ENCODE peak calls at places on chromosome 11, in four cellular contexts. One of them, this sample, is unnamed.
A peak's percentile ranks its signal among the peaks of the same experiment; 100 is the strongest.

GRCh38 chr11:57597971-57598830 is 716 bp downstream of the SERPING1 start:
- DNase-seq in HFFc6: no peak
- DNase-seq in cardiac septum: peak; percentile 82
- DNase-seq in nephron progenitor cell: peak; percentile 91
- DNase-seq in this sample: peak; percentile 88

GRCh38 chr11:65478411-65479183 is 20.2 kb upstream of the MALAT1 start:
- DNase-seq in cardiac septum: no peak
- DNase-seq in HFFc6: no peak
- DNase-seq in nephron progenitor cell: no peak
- DNase-seq in this sample: peak; percentile 80

GRCh38 chr11:59560290-59560701 is 49.0 kb downstream of the OR4D9 start:
- DNase-seq in cardiac septum: no peak
- DNase-seq in nephron progenitor cell: peak; percentile 81
- DNase-seq in HFFc6: peak; percentile 55
- DNase-seq in this sample: no peak

GRCh38 chr11:119236891-119237290 is 30.8 kb downstream of the CBL start:
- DNase-seq in cardiac septum: no peak
- DNase-seq in nephron progenitor cell: no peak
- DNase-seq in HFFc6: peak; percentile 57
- DNase-seq in this sample: no peak

GRCh38 chr11:122679441-122679840 is 23.9 kb downstream of the UBASH3B start:
- DNase-seq in HFFc6: no peak
- DNase-seq in nephron progenitor cell: no peak
- DNase-seq in cardiac septum: no peak
- DNase-seq in this sample: no peak

GRCh38 chr11:17021550-17021949 is 7.3 kb upstream of the PLEKHA7 start:
- DNase-seq in HFFc6: peak; percentile 13
- DNase-seq in cardiac septum: no peak
- DNase-seq in nephron progenitor cell: no peak
- DNase-seq in this sample: no peak

GRCh38 chr11:30392221-30392784 is 69.4 kb downstream of the ARL14EP start:
- DNase-seq in cardiac septum: no peak
- DNase-seq in nephron progenitor cell: no peak
- DNase-seq in HFFc6: peak; percentile 0
- DNase-seq in this sample: no peak

GRCh38 chr11:76629853-76630599 is 40.5 kb downstream of the LRRC32 start:
- DNase-seq in cardiac septum: peak; percentile 89
- DNase-seq in HFFc6: peak; percentile 7
- DNase-seq in nephron progenitor cell: no peak
- DNase-seq in this sample: peak; percentile 74

GRCh38 chr11:19849107-19849789 is 136.6 kb downstream of the NAV2 start:
- DNase-seq in HFFc6: no peak
- DNase-seq in nephron progenitor cell: peak; percentile 30
- DNase-seq in cardiac septum: no peak
- DNase-seq in this sample: no peak

GRCh38 chr11:130403967-130404366 is 24.4 kb downstream of the ADAMTS8 start:
- DNase-seq in HFFc6: no peak
- DNase-seq in cardiac septum: no peak
- DNase-seq in nephron progenitor cell: no peak
- DNase-seq in this sample: no peak

GRCh38 chr11:1047576-1048156 is 11.1 kb upstream of the MUC6 start:
- DNase-seq in cardiac septum: peak; percentile 33
- DNase-seq in nephron progenitor cell: peak; percentile 2
- DNase-seq in HFFc6: no peak
- DNase-seq in this sample: peak; percentile 44

GRCh38 chr11:67699521-67699920 is 25.1 kb upstream of the ALDH3B2 start:
- DNase-seq in cardiac septum: no peak
- DNase-seq in nephron progenitor cell: no peak
- DNase-seq in HFFc6: peak; percentile 1
- DNase-seq in this sample: no peak

GRCh38 chr11:13337986-13338436 is 60.4 kb downstream of the BMAL1 start:
- DNase-seq in nephron progenitor cell: no peak
- DNase-seq in cardiac septum: no peak
- DNase-seq in HFFc6: peak; percentile 36
- DNase-seq in this sample: no peak

GRCh38 chr11:34351051-34351450 is 6.8 kb downstream of the ABTB2 start:
- DNase-seq in nephron progenitor cell: no peak
- DNase-seq in HFFc6: no peak
- DNase-seq in cardiac septum: no peak
- DNase-seq in this sample: no peak

GRCh38 chr11:122440783-122441701 is 214.5 kb upstream of the UBASH3B start:
- DNase-seq in HFFc6: no peak
- DNase-seq in nephron progenitor cell: peak; percentile 32
- DNase-seq in cardiac septum: no peak
- DNase-seq in this sample: no peak

GRCh38 chr11:17439316-17439782 is 37.3 kb downstream of the ABCC8 start:
- DNase-seq in HFFc6: no peak
- DNase-seq in cardiac septum: no peak
- DNase-seq in nephron progenitor cell: peak; percentile 36
- DNase-seq in this sample: no peak

GRCh38 chr11:34281256-34281655 is 76.6 kb downstream of the ABTB2 start:
- DNase-seq in HFFc6: no peak
- DNase-seq in nephron progenitor cell: no peak
- DNase-seq in cardiac septum: no peak
- DNase-seq in this sample: no peak

GRCh38 chr11:65132988-65133700 is 1.2 kb downstream of the SYVN1 start:
- DNase-seq in nephron progenitor cell: no peak
- DNase-seq in cardiac septum: peak; percentile 87
- DNase-seq in HFFc6: no peak
- DNase-seq in this sample: peak; percentile 87